ENCODE peak calls at places on chromosome 3, in four cellular contexts. D is activated T-helper 9 cell treated with anti-CD3 and anti-CD28 coated beads, Interleukin-2, amount 50 U/mL, for 16 hours; P is NAMALWA; T is A172. Y is an unnamed sample.

GRCh38 chr3:123624302-123624701 is 39.4 kb upstream of the HACD2 start:
- DNase-seq in P (no peak), T (no peak), D (no peak), Y (no peak)

GRCh38 chr3:126390751-126391150 is 4.0 kb upstream of the CFAP100 start:
- DNase-seq in P (no peak), D (no peak), T (no peak), Y (no peak)

GRCh38 chr3:39727415-39727814 is 82.0 kb upstream of the MYRIP start:
- DNase-seq in P (no peak), D (no peak), T (no peak), Y (no peak)

GRCh38 chr3:161222662-161223061 is 1.6 kb downstream of the NMD3 start:
- DNase-seq in D (no peak), T (peak), P (peak), Y (peak)

GRCh38 chr3:50264389-50264963 is 4.5 kb upstream of the SEMA3B start:
- DNase-seq in P (no peak), D (no peak), T (peak), Y (peak)

GRCh38 chr3:134197681-134198261 is 52.9 kb downstream of the RYK start:
- DNase-seq in D (no peak), P (peak), T (peak), Y (peak)

GRCh38 chr3:197289726-197290125 is 8.7 kb downstream of the DLG1 start:
- DNase-seq in T (peak), D (no peak), P (no peak), Y (no peak)

GRCh38 chr3:51378726-51379125 is 6.4 kb upstream of the MANF start:
- DNase-seq in P (no peak), T (no peak), D (no peak), Y (no peak)

GRCh38 chr3:177146646-177147045 is 50.6 kb downstream of the TBL1XR1 start:
- DNase-seq in P (peak), T (peak), D (no peak), Y (no peak)

GRCh38 chr3:102336130-102336529 is 98.7 kb upstream of the ZPLD1 start:
- DNase-seq in T (no peak), P (no peak), D (no peak), Y (peak)

GRCh38 chr3:69604735-69605435 is 134.4 kb upstream of the MITF start:
- DNase-seq in D (no peak), T (no peak), P (no peak), Y (no peak)

GRCh38 chr3:188067932-188068331 is 86.0 kb upstream of the LPP start:
- DNase-seq in P (no peak), D (no peak), T (peak), Y (peak)

GRCh38 chr3:188152660-188153497 is 1.1 kb upstream of the LPP start:
- DNase-seq in D (no peak), T (peak), P (peak), Y (no peak)

GRCh38 chr3:34365766-34366165 is 567.3 kb downstream of the PDCD6IP start:
- DNase-seq in P (no peak), D (no peak), T (no peak), Y (no peak)

GRCh38 chr3:9548991-9549390 is 4.6 kb downstream of the LHFPL4 start:
- DNase-seq in P (no peak), D (no peak), T (no peak), Y (no peak)

GRCh38 chr3:189941679-189942078 is 179.0 kb downstream of the P3H2 start:
- DNase-seq in D (no peak), T (peak), P (no peak), Y (peak)

GRCh38 chr3:169546368-169546767 is 117.1 kb downstream of the MECOM start:
- DNase-seq in D (no peak), P (no peak), T (no peak), Y (no peak)

GRCh38 chr3:193822492-193823220 is 229.6 kb downstream of the OPA1 start:
- DNase-seq in D (no peak), P (no peak), T (no peak), Y (peak)

GRCh38 chr3:14947105-14947885 is at the start of gene NR2C2:
- DNase-seq in D (peak), T (peak), P (peak), Y (peak)

GRCh38 chr3:169939751-169940150 is 26.9 kb upstream of the SEC62 start:
- DNase-seq in T (no peak), P (peak), D (no peak), Y (no peak)

GRCh38 chr3:138442433-138442832 is 8.0 kb downstream of the ESYT3 start:
- DNase-seq in T (peak), P (no peak), D (no peak), Y (peak)

Y was measured in HT1080.